ENCODE peak calls at places on chromosomes 2 and 18, in four cellular contexts. Y, Z, D and B are unnamed samples.

GRCh38 chr18:74303936-74304335 is 11.7 kb upstream of the C18orf63 start:
- DNase-seq in Y (no peak), Z (no peak), D (no peak), B (no peak)

GRCh38 chr2:38676681-38677080 is 10.8 kb downstream of the GALM start:
- DNase-seq in Y (no peak), Z (no peak), D (no peak), B (no peak)

GRCh38 chr2:15863089-15863488 is 77.3 kb upstream of the MYCN start:
- DNase-seq in Y (no peak), Z (no peak), D (no peak), B (no peak)

GRCh38 chr2:162424816-162425215 is 80.9 kb downstream of the GCA start:
- DNase-seq in Y (no peak), Z (no peak), D (no peak), B (no peak)

GRCh38 chr2:68196120-68196716 is 38.5 kb downstream of the PNO1 start:
- DNase-seq in Y (no peak), Z (peak), D (no peak), B (no peak)

GRCh38 chr2:226694910-226695309 is 104.7 kb downstream of the IRS1 start:
- DNase-seq in Y (no peak), Z (no peak), D (no peak), B (no peak)

GRCh38 chr2:162113771-162114168 is 38.3 kb downstream of the GCG start:
- DNase-seq in Y (peak), Z (no peak), D (no peak), B (no peak)

GRCh38 chr2:152571035-152571766 is 146.1 kb downstream of the PRPF40A start:
- DNase-seq in Y (no peak), Z (no peak), D (no peak), B (no peak)

GRCh38 chr2:241268716-241269445 is 46.6 kb downstream of the HDLBP start:
- DNase-seq in Y (no peak), Z (no peak), D (no peak), B (no peak)

GRCh38 chr2:42922790-42923631 is 130.6 kb upstream of the HAAO start:
- DNase-seq in Y (no peak), Z (no peak), D (no peak), B (no peak)

GRCh38 chr2:74548919-74549684 is 4.6 kb downstream of the LOXL3 start:
- DNase-seq in Y (no peak), Z (peak), D (no peak), B (no peak)

GRCh38 chr2:42722328-42723190 is 41.4 kb downstream of the OXER1 start:
- DNase-seq in Y (peak), Z (peak), D (no peak), B (no peak)

GRCh38 chr18:75304678-75305557 is 94.3 kb downstream of the TSHZ1 start:
- DNase-seq in Y (no peak), Z (no peak), D (no peak), B (no peak)

GRCh38 chr2:188561473-188561979 is 269.9 kb downstream of the GULP1 start:
- DNase-seq in Y (no peak), Z (no peak), D (no peak), B (no peak)

GRCh38 chr2:42663106-42663755 is 94.8 kb downstream of the MTA3 start:
- DNase-seq in Y (peak), Z (peak), D (peak), B (peak)

GRCh38 chr18:22800551-22800951 is 132.6 kb upstream of the RBBP8 start:
- DNase-seq in Y (no peak), Z (no peak), D (no peak), B (no peak)

GRCh38 chr18:60113396-60113795 is 213.6 kb downstream of the PMAIP1 start:
- DNase-seq in Y (no peak), Z (no peak), D (no peak), B (no peak)

GRCh38 chr18:7608174-7608550 is 41.0 kb downstream of the PTPRM start:
- DNase-seq in Y (no peak), Z (no peak), D (no peak), B (no peak)

GRCh38 chr2:116413659-116414058 is 1400.8 kb upstream of the DDX18 start:
- DNase-seq in Y (no peak), Z (no peak), D (no peak), B (no peak)

GRCh38 chr18:57846258-57846657 is 43.1 kb upstream of the ATP8B1 start:
- DNase-seq in Y (no peak), Z (no peak), D (no peak), B (no peak)

GRCh38 chr2:26326514-26326913 is 19.4 kb upstream of the SELENOI start:
- DNase-seq in Y (no peak), Z (no peak), D (no peak), B (no peak)

GRCh38 chr18:10234281-10234680 is 220.2 kb upstream of the APCDD1 start:
- DNase-seq in Y (no peak), Z (no peak), D (no peak), B (no peak)

GRCh38 chr2:36568533-36569246 is 29.3 kb downstream of the FEZ2 start:
- DNase-seq in Y (no peak), Z (no peak), D (no peak), B (no peak)

GRCh38 chr18:69980982-69981804 is 33.5 kb upstream of the CD226 start:
- DNase-seq in Y (no peak), Z (no peak), D (no peak), B (no peak)

GRCh38 chr2:178277741-178278197 is 83.5 kb downstream of the OSBPL6 start:
- DNase-seq in Y (no peak), Z (no peak), D (no peak), B (no peak)

GRCh38 chr2:154452906-154453493 is 245.5 kb upstream of the KCNJ3 start:
- DNase-seq in Y (no peak), Z (no peak), D (no peak), B (no peak)

GRCh38 chr18:46098616-46098933 is 479 bp upstream of the ATP5F1A start:
- DNase-seq in Y (no peak), Z (no peak), D (no peak), B (no peak)

GRCh38 chr18:36031407-36031806 is 36.0 kb downstream of the RPRD1A start:
- DNase-seq in Y (no peak), Z (no peak), D (no peak), B (no peak)

GRCh38 chr2:60438136-60438535 is 115.3 kb downstream of the BCL11A start:
- DNase-seq in Y (no peak), Z (no peak), D (no peak), B (no peak)

GRCh38 chr2:240252191-240252871 is 111.9 kb upstream of the OTOS start:
- DNase-seq in Y (no peak), Z (no peak), D (no peak), B (peak)

GRCh38 chr2:240250150-240250984 is 109.9 kb upstream of the OTOS start:
- DNase-seq in Y (no peak), Z (no peak), D (no peak), B (no peak)

GRCh38 chr2:240251848-240252190 is 111.4 kb upstream of the OTOS start:
- DNase-seq in Y (no peak), Z (no peak), D (no peak), B (no peak)

GRCh38 chr2:240249423-240250149 is 109.1 kb upstream of the OTOS start:
- DNase-seq in Y (no peak), Z (no peak), D (no peak), B (peak)

DNA sequence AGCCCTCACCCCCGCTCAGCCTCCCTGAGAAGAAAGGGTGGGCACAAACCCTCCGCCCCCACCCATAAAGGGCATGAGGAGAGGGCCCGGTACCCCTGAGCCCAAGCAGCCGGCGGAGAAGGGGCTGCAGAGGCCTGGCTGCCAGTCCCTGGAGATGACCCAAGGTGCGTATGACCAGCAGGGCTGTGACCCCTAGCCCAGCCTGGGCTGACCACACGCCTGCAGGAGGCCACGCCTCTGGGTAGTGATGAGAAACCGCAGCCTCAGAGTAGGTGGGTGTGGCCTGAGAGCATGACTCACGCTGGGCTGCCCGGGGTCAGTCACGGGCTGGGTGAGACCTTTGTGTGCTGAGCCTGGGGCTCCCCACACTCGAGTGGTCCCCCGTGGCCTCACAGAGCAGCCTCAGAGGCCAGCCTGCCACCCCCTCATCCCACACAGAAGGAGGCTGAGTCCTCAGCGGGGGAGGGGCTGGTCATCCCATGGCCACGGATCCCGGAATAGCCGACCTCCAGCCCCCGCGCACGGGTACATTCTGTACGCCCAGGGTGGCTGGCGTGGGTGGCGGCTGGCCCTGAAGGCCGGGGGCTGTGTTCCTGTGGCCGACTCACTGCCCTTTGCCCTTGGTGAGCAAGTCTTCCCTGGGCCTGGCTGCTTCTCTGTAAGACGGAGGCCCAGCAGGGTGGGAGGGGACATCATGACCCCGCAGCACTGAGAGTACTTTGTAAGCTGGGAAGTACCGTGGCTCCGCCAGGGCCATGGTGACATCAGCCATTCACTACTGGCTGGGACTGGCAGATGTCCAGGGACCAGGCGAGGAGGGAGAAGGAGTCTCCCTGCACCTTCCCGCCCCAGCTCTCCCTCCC is 110.8 kb upstream of the OTOS start:
- DNase-seq in Y (no peak), Z (peak), D (no peak), B (peak)
- TF ChIP-seq POLR2AphosphoS5 in Y (no peak), Z (peak), D (no peak), B (no peak)

DNA sequence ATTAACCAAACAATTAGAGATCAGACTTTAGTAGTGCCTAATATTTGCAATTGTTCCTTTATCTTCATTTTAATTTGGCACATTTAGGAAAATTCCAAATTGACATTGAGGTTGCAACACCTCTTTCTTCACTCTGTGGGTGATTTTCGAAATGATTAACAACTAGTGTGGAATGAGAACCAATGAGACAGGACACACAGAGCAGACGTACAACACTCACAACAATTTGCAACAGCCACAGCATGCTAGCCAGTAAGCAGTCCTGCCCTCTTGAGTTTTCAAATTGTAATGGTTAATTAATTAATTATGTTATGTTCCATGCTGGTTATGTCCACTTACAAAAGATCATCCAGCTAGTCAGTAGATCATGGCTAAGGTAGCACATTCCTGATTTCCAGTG is 339.3 kb downstream of the LRP1B start:
- DNase-seq in Y (no peak), Z (no peak), D (no peak), B (no peak)
- TF ChIP-seq POLR2AphosphoS5 in Y (no peak), Z (no peak), D (no peak), B (no peak)

GRCh38 chr2:6222296-6222695 is 530.1 kb downstream of the SOX11 start:
- DNase-seq in Y (no peak), Z (no peak), D (no peak), B (no peak)
- TF ChIP-seq POLR2AphosphoS5 in Y (no peak), Z (no peak), D (no peak), B (no peak)

DNA sequence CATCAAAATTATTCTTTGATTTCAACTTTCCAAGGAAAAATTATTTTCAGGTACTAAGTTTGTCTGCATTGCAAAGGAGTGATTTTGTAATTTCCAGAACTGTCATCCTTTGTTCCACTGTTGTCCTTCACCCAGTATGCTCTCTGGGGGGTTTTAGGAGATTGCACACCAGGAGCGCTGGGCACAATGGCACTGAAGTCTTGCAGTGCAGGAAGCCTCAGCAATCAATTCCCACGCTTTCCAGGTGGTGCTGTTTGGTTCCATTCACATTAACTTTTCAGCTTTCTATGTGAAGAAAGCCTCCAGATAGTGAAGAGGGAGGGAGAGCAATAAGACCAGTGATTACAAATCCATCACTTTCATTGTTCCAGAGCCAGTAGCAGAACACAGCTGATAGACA is 344.0 kb upstream of the VWC2L start:
- DNase-seq in Y (no peak), Z (no peak), D (no peak), B (no peak)
- TF ChIP-seq POLR2AphosphoS5 in Y (no peak), Z (no peak), D (no peak), B (no peak)

GRCh38 chr2:190904644-190905043 is 24.0 kb downstream of the GLS start:
- DNase-seq in Y (no peak), Z (no peak), D (no peak), B (no peak)
- TF ChIP-seq POLR2AphosphoS5 in Y (no peak), Z (no peak), D (no peak), B (no peak)

GRCh38 chr18:27869735-27870134 is 307.2 kb downstream of the CDH2 start:
- DNase-seq in Y (no peak), Z (no peak), D (no peak), B (no peak)
- TF ChIP-seq POLR2AphosphoS5 in Y (no peak), Z (no peak), D (no peak), B (no peak)

GRCh38 chr2:192465145-192465544 is 270.4 kb upstream of the TMEFF2 start:
- DNase-seq in Y (no peak), Z (no peak), D (no peak), B (no peak)
- TF ChIP-seq POLR2AphosphoS5 in Y (no peak), Z (no peak), D (no peak), B (no peak)

GRCh38 chr2:238095143-238095542 is 5.0 kb upstream of the ESPNL start:
- DNase-seq in Y (no peak), Z (no peak), D (no peak), B (peak)

GRCh38 chr2:238092486-238093035 is 7.6 kb upstream of the ESPNL start:
- DNase-seq in Y (no peak), Z (no peak), D (no peak), B (no peak)

GRCh38 chr2:238094438-238095022 is 5.6 kb upstream of the ESPNL start:
- DNase-seq in Y (no peak), Z (no peak), D (no peak), B (peak)

GRCh38 chr2:238091426-238092060 is 8.6 kb upstream of the ESPNL start:
- DNase-seq in Y (no peak), Z (no peak), D (no peak), B (peak)

DNA sequence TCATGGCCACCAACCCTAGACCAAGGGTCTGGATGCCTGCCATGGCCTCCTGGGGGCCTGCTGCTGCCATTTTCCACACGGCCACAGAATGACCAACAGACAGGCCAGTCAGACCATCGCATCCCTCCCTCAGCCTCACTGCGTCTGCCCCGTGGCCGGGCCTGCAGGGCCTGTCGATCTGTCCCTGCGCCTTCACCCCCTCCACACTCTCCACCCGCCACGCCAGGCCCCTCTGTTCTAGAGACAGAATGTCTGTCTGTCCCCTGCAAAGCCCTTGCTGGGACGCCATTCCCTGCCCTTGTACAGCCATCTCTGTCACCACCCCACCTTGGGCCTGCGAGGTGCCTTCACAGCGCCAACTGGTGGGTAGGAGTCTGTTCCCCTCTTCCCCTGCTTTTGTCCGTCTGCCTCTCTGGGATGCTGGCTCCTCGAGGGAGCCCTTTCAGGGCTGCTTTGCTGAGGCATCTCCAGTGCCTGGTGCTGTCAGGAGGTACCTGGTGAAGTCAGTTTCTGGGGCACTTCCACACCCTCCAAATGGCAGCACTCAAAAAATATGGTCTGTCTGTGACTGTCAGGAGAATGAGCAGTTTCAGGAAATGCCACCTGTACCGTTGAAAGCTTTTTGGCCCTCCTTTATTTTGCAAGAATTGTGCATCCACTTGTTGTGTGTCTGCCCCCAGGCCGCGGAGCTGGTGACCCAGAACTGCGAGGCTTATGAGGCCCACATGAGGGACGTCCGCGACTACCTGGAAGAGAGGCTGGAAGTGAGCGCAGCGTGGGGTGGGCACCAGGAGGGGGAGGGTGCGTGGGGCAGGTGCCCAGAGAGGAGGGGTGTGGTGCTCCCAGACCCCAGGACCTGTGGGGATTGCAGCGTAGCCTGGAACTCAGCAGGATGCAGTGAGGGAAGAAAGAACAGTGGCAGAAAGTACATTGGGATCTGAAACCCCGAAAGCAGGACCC is 6.7 kb upstream of the ESPNL start:
- DNase-seq in Y (no peak), Z (no peak), D (no peak), B (no peak)
- TF ChIP-seq POLR2AphosphoS5 in Y (peak), Z (no peak), D (no peak), B (no peak)

DNA sequence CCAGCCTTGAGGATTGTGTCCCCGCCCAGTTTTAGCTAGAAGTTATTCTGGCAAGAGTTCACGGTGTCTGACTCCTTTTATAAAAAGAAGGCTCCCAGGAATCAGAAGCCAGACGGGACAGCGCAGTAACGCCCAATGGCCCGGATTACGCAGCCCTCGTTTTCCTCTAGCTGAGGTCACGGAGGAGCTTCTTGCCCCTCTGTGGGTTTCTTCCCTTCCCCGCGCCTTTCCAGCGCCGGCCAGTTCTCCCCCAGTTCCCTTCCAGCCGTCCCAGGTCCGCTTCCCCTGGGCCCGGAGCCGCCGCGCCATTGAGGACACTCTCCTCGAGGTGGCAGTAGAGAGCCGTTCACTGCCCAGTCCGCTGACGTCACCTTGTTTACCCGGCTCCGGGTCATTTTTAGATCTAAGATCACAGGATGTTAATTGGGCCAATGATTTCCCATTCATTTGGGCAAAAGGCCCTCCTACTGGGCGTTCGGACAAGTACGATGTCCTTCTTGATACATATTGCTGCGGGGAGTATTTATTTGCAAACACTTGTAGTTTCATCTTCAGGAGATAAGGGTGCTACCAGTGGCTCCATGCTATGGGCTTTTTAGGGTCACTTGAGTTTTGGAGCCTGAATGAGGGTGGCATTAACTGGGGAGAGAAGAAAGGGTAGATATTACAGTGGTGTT is 81.5 kb upstream of the PPM1B start:
- DNase-seq in Y (peak), Z (peak), D (peak), B (peak)
- TF ChIP-seq POLR2AphosphoS5 in Y (no peak), Z (no peak), D (no peak), B (peak)

GRCh38 chr2:11414372-11415124 is 51.4 kb downstream of the E2F6 start:
- DNase-seq in Y (no peak), Z (no peak), D (no peak), B (no peak)

GRCh38 chr2:11416191-11416590 is 49.8 kb downstream of the E2F6 start:
- DNase-seq in Y (no peak), Z (no peak), D (no peak), B (no peak)

GRCh38 chr2:11419781-11420180 is 46.2 kb downstream of the E2F6 start:
- DNase-seq in Y (no peak), Z (no peak), D (no peak), B (no peak)

GRCh38 chr2:11417946-11418585 is 47.9 kb downstream of the E2F6 start:
- DNase-seq in Y (peak), Z (no peak), D (no peak), B (no peak)

DNA sequence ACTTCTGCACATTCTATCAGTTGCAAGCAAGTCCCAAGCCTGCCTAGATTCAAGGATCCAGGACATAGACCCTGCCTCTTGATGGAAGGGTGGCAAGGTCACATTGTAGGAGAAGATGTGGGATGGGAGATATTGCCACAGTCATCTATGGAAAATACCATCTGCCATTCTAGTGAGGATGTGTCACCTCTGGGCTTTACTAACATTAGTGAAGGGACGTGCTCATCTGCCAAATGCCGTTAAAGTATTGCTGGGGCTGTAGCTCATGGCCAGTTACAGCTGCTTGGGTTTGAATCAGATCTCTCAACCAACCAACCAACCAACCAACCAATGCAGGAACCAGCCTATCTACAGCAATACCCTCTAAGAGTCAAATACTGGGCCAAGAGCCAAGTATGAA is 49.0 kb downstream of the E2F6 start:
- DNase-seq in Y (no peak), Z (no peak), D (no peak), B (no peak)
- TF ChIP-seq POLR2AphosphoS5 in Y (no peak), Z (no peak), D (no peak), B (no peak)